ENCODE peak calls at places on chromosomes 11 and 22, in nine cellular contexts. L, X, H, S, P, Z, A, B and V are unnamed samples.

GRCh38 chr11:13782395-13783080 is 114.1 kb downstream of the FAR1 start:
- DNase-seq in L (no peak), X (no peak), H (no peak), S (no peak), P (no peak), Z (no peak), A (no peak), B (no peak), V (no peak)

GRCh38 chr22:46336119-46337078 is 885 bp downstream of the TRMU start:
- DNase-seq in L (peak; percentile 6), X (peak; percentile 63), H (no peak), S (peak; percentile 53), P (no peak), Z (peak; percentile 4), A (peak; percentile 28), B (no peak), V (no peak)

GRCh38 chr22:31829505-31829904 is 75.7 kb downstream of the DEPDC5 start:
- DNase-seq in L (peak; percentile 90), X (no peak), H (peak; percentile 82), S (no peak), P (no peak), Z (peak; percentile 89), A (peak; percentile 93), B (no peak), V (peak; percentile 61)

GRCh38 chr11:57482782-57483569 is 22.6 kb downstream of the RTN4RL2 start:
- DNase-seq in L (no peak), X (peak; percentile 74), H (no peak), S (peak; percentile 88), P (peak; percentile 81), Z (peak; percentile 32), A (no peak), B (peak; percentile 71), V (no peak)

GRCh38 chr11:121566279-121567168 is 113.8 kb upstream of the SORL1-AS1 start:
- DNase-seq in L (no peak), X (no peak), H (no peak), S (no peak), P (no peak), Z (no peak), A (no peak), B (no peak), V (no peak)

GRCh38 chr22:19817561-19818263 is 37.0 kb downstream of the GNB1L start:
- DNase-seq in L (no peak), X (no peak), H (no peak), S (no peak), P (peak; percentile 24), Z (no peak), A (no peak), B (peak; percentile 1), V (no peak)

GRCh38 chr11:35030716-35031213 is 108.2 kb upstream of the CD44 start:
- DNase-seq in L (peak; percentile 95), X (no peak), H (peak; percentile 64), S (no peak), P (no peak), Z (peak; percentile 96), A (peak; percentile 95), B (no peak), V (no peak)

GRCh38 chr22:37215890-37216289 is 3.6 kb upstream of the SSTR3 start:
- DNase-seq in L (no peak), X (no peak), H (no peak), S (no peak), P (no peak), Z (no peak), A (no peak), B (no peak), V (no peak)

GRCh38 chr11:85725510-85726258 is 39.7 kb upstream of the CCDC89 start:
- DNase-seq in L (peak; percentile 81), X (no peak), H (peak; percentile 80), S (no peak), P (no peak), Z (peak; percentile 99), A (peak; percentile 88), B (no peak), V (peak; percentile 51)

GRCh38 chr11:1303196-1303821 is 6.1 kb downstream of the TOLLIP start:
- DNase-seq in L (no peak), X (no peak), H (no peak), S (no peak), P (peak; percentile 68), Z (peak; percentile 87), A (no peak), B (peak; percentile 45), V (no peak)

GRCh38 chr22:28801845-28802594 is 1.7 kb upstream of the XBP1 start:
- DNase-seq in L (no peak), X (no peak), H (no peak), S (no peak), P (no peak), Z (no peak), A (no peak), B (no peak), V (no peak)

GRCh38 chr11:2539761-2540520 is 95.1 kb downstream of the KCNQ1 start:
- DNase-seq in L (no peak), X (no peak), H (no peak), S (no peak), P (no peak), Z (no peak), A (no peak), B (no peak), V (no peak)

GRCh38 chr22:48137640-48138039 is 1375.2 kb downstream of the TBC1D22A start:
- DNase-seq in L (no peak), X (no peak), H (no peak), S (no peak), P (no peak), Z (no peak), A (no peak), B (no peak), V (no peak)

DNA sequence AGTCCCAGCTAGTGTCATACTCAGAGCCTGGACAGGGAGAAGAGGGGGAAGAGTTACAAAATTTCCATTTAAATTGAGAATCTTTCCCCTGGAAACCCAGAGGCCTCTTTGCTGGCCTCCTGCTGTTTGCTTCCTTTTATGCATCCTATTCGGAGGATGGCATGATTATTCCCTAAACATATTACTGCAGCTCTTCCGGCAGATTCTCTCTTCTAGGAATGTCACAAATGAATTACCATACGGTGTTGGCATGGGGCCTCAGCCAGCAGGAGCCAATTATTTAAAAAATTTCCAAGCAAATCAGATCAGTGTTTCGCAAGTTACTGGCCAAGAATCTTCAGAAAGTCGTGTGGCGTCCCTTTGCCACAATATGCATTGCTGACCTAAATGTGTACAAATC is 326.7 kb upstream of the NCAM1 start:
- DNase-seq in L (no peak), X (no peak), H (no peak), S (no peak), P (no peak), Z (no peak), A (no peak), B (no peak), V (no peak)
- TF ChIP-seq CTCF in L (no peak), X (no peak), H (no peak), S (no peak), P (no peak), Z (no peak), A (no peak), B (no peak), V (no peak)

DNA sequence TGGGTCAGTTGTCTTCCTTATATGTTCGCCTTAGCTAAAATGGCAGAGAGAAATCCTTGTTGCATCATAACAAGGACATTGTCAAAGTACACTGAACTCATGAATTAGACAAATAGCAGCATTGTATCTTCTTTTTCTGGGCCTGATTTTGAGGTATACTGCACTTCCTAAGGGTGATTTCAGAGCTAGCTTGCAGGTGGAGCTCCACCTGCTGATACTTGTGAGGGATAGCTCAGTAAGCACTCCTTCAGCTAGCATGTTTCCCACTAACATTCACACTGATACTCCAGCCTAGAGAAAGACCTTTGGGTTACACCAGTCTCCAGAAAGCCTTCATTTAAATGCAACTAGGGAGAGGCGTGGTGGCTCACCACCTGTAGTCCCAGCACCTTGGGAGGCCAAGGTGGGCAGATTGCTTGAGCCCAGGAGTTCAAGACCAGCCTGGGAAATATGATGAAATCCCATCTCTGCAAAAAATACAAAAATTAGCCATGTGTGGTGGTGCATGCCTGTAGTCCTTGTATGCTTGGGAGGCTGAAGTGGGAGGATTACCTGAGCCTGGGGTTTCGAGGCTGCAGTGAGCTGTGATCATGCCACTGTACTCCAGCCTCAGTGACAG is 29.8 kb downstream of the JAM3 start:
- DNase-seq in L (no peak), X (peak; percentile 24), H (no peak), S (no peak), P (no peak), Z (peak; percentile 53), A (no peak), B (no peak), V (no peak)
- TF ChIP-seq CTCF in L (no peak), X (no peak), H (peak; percentile 3), S (no peak), P (peak; percentile 65), Z (peak; percentile 66), A (peak; percentile 20), B (no peak), V (no peak)

DNA sequence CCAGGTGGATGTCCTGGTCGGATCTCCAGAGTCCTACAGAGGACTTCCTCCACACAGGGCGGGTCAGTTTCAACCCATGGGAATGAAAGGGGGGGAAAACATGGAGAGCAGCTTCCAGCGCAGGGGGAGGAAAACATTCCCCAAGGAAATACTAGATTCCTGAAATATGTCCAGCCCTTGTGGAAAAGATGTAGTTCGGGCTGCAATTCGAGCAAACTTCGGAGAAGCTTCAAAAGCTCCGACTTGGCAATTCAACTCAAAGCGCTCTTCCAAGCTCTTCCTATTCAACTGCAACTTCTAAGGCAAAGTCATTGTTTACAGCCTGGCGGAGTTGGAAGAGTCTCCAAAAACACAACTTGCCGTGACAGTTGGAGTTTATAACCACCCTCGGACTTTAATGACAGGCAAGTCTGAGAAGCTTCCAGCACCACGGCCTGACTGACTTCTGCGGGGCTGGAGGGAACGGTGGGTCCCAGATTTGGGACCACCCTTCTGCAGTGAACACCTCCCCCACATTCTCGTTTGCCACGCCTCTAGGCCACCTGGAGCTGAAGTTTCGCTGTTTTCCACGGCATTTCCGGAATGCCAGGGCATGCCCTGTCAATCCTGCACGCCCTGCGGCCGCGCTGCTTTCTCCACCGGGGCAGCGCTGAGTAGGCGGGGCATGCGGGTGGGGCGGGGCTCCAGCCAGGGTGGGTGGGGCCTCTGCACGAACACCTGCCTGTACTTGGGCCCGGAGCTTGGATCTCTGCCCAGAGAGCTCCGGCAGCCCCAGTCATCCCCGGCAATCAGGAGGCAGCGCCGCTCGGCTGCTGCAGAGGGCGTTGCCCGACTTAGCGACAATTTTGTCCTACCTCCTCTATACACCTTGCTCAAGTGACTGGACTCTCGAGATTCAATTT is 49.0 kb upstream of the BIRC3 start:
- DNase-seq in L (no peak), X (peak; percentile 85), H (no peak), S (peak; percentile 79), P (peak; percentile 97), Z (peak; percentile 98), A (no peak), B (peak; percentile 84), V (peak; percentile 28)
- TF ChIP-seq CTCF in L (no peak), X (peak; percentile 43), H (peak; percentile 38), S (no peak), P (peak; percentile 72), Z (peak; percentile 73), A (no peak), B (no peak), V (peak; percentile 43)

DNA sequence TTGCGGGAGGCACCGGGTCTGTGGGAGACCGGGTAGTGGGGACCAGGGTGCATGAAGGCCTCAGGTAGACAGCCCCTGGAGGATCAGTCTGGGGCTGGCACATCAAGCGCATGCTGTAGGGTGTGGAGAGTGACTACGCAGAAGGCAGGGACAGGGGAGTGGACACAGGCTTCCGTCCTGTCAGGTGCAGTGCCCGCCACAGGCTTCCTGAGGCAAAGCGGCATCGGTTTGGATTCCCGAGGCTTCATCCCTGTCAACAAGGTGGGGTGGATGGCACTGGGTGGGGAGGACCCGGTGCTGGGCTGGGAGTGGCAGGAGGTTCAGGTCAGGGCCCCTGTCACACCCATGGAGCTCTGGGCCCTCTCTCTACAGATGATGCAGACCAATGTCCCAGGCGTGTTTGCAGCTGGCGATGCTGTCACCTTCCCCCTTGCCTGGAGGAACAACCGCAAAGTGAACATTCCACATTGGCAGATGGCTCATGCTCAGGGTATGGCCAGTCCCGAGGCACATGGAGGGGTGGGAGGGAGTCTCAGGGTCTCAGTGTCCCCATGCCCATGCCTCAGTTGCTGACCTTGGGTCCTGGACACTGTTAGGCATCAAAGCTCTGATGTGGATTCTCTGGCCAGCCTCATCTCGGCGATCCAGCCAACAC is 4.5 kb upstream of the LZTR1 start:
- DNase-seq in L (no peak), X (no peak), H (no peak), S (no peak), P (no peak), Z (no peak), A (no peak), B (no peak), V (no peak)
- TF ChIP-seq CTCF in L (no peak), X (no peak), H (no peak), S (no peak), P (no peak), Z (no peak), A (no peak), B (no peak), V (no peak)